ENCODE peak calls at places on chromosomes 12 and 14, in seven cellular contexts. X is cardiac muscle cell, J is astrocyte, Q is caudate nucleus, O is PC-9, Y is Karpas-422, V is endodermal cell. Z is an unnamed sample.

GRCh38 chr14:34851395-34851794 is 23.8 kb downstream of the BAZ1A start:
- DNase-seq in O (no peak), Q (no peak), Y (no peak), V (no peak), X (peak), J (peak), Z (no peak)

GRCh38 chr12:85821759-85822158 is 14.4 kb downstream of the RASSF9 start:
- DNase-seq in O (no peak), Y (no peak), V (no peak), X (no peak), J (no peak), Q (no peak), Z (no peak)

GRCh38 chr12:109696485-109697269 is 16.9 kb upstream of the FAM222A start:
- DNase-seq in Q (no peak), Y (no peak), J (peak), O (no peak), V (no peak), X (peak), Z (peak)

GRCh38 chr12:88472775-88473174 is 107.5 kb downstream of the KITLG start:
- DNase-seq in Y (no peak), X (peak), V (no peak), Q (no peak), J (peak), O (no peak), Z (no peak)

GRCh38 chr14:79426103-79426755 is 785.1 kb downstream of the DIO2 start:
- DNase-seq in V (no peak), O (no peak), X (no peak), Q (no peak), J (no peak), Y (no peak), Z (no peak)

GRCh38 chr14:35818346-35819115 is 7.6 kb upstream of the BRMS1L start:
- DNase-seq in O (peak), X (peak), J (peak), Y (peak), V (no peak), Q (no peak), Z (no peak)

GRCh38 chr12:12779529-12779928 is 5.9 kb upstream of the APOLD1 start:
- DNase-seq in Q (no peak), V (no peak), O (no peak), J (peak), Y (no peak), X (peak), Z (no peak)

GRCh38 chr12:54141534-54142475 is 47.0 kb downstream of the SMUG1 start:
- DNase-seq in O (no peak), X (peak), J (peak), Y (no peak), Q (no peak), V (no peak), Z (peak)

GRCh38 chr12:53182836-53183235 is 2.1 kb upstream of the CSAD start:
- DNase-seq in Y (no peak), J (no peak), V (no peak), Q (no peak), X (peak), O (no peak), Z (no peak)

GRCh38 chr14:36227802-36228201 is 51.3 kb upstream of the PTCSC3 start:
- DNase-seq in Y (no peak), V (no peak), X (no peak), J (peak), Q (no peak), O (no peak), Z (no peak)

GRCh38 chr12:115709410-115710065 is 568.0 kb downstream of the MED13L start:
- DNase-seq in J (no peak), V (no peak), X (peak), O (no peak), Q (no peak), Y (no peak), Z (no peak)

GRCh38 chr14:56002316-56002715 is 115.9 kb upstream of the PELI2 start:
- DNase-seq in O (no peak), J (peak), Q (no peak), V (no peak), X (no peak), Y (no peak), Z (no peak)

GRCh38 chr14:92728781-92729364 is 19.6 kb downstream of the LGMN start:
- DNase-seq in O (peak), X (peak), Q (no peak), V (no peak), Y (no peak), J (peak), Z (no peak)

GRCh38 chr12:117189725-117190209 is 503 bp downstream of the FBXO21 start:
- DNase-seq in J (peak), X (peak), V (peak), Q (no peak), O (peak), Y (peak), Z (peak)

GRCh38 chr12:25830456-25830855 is 128.0 kb upstream of the RASSF8 start:
- DNase-seq in Y (no peak), J (no peak), Q (no peak), X (no peak), V (no peak), O (no peak), Z (no peak)

GRCh38 chr12:93158065-93158843 is 219.5 kb upstream of the NUDT4 start:
- DNase-seq in X (no peak), V (no peak), Y (no peak), J (no peak), Q (no peak), O (no peak), Z (no peak)

GRCh38 chr14:88746042-88746441 is 46.7 kb downstream of the EML5 start:
- DNase-seq in O (no peak), X (no peak), J (peak), V (no peak), Y (no peak), Q (no peak), Z (no peak)

GRCh38 chr12:8622681-8623080 is 10.0 kb upstream of the AICDA start:
- DNase-seq in O (no peak), X (no peak), J (no peak), Q (no peak), Y (no peak), V (no peak), Z (no peak)

GRCh38 chr12:95216704-95217376 is 427 bp downstream of the FGD6 start:
- DNase-seq in Y (peak), O (no peak), Q (no peak), J (no peak), V (no peak), X (peak), Z (no peak)

DNA sequence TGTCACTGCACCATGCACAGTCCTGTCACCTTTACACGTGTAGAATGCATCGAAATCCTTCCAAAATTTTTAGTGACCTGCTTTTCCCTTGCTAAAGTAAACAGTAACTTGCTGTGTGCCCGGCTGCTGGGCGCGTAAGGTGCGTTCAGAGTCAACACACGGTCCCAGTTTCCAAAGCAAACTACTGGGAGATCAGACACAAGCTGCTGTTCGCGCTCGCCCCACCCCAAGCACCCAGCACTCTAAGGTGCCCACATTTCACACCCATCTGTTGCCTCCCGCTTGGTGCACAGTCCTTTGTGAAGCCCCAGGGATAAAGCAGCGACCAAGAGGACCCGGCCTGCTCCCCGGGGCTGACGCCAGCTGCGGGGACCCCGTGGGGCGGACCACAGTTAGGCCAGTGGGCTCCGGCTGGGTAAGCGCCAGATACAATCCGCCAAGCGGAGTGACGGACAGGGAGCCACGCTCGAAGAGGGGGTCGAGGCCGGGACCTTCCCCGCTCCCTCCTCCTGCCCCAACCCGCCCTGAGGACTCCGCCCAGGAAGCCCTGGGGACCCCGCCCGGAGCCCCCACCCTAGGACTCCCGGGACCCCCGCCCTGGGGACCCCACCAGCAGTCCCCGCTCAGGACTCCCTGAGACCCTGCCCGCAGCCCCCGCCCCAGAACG is 633 bp downstream of the STX2 start:
- DNase-seq in Y (peak), O (peak), J (peak), Q (no peak), X (peak), V (peak), Z (peak)
- H3K27ac ChIP-seq in Y (no peak), O (no peak), J (peak), Q (no peak), X (no peak), V (no peak), Z (peak)

DNA sequence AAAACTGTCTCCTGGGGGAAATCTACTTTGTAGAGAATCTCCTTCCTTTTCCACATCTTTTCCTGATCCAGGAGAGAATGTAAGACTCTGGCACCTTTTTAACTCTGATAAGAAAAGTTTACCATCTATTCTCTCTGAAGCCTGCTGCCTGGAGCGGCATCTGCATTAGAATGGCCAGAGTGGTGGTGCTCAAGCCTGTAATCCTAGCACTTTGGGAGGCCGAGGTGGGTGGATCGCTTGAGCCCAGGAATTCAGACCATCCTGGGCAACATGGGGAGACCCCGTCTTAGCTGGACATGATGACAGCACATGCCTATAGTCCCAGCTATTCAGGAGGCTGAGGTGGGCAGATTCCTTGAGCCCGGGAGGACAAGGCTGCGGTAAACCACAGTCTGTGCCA is 1.4 kb upstream of the CHFR start:
- DNase-seq in J (no peak), Q (no peak), Y (no peak), O (no peak), V (peak), X (no peak), Z (no peak)
- H3K27ac ChIP-seq in J (no peak), Q (no peak), Y (no peak), O (no peak), V (no peak), X (no peak), Z (no peak)

GRCh38 chr14:77058082-77058481 is 29.6 kb upstream of the IRF2BPL start:
- DNase-seq in O (no peak), J (no peak), Q (no peak), X (no peak), V (no peak), Y (no peak), Z (no peak)
- H3K27ac ChIP-seq in O (no peak), J (no peak), Q (no peak), X (no peak), V (peak), Y (no peak), Z (no peak)

GRCh38 chr14:68967459-68967940 is 11.6 kb downstream of the ACTN1 start:
- DNase-seq in Q (no peak), O (no peak), V (peak), J (no peak), X (no peak), Y (no peak), Z (no peak)

GRCh38 chr14:68969278-68969677 is 9.8 kb downstream of the ACTN1 start:
- DNase-seq in V (peak), Y (no peak), J (no peak), O (no peak), X (no peak), Q (no peak), Z (no peak)

GRCh38 chr14:68968721-68969120 is 10.4 kb downstream of the ACTN1 start:
- DNase-seq in O (no peak), J (no peak), Q (no peak), V (no peak), Y (no peak), X (no peak), Z (no peak)

GRCh38 chr14:68966872-68967301 is 12.2 kb downstream of the ACTN1 start:
- DNase-seq in J (no peak), Y (no peak), O (peak), X (no peak), V (peak), Q (no peak), Z (peak)

GRCh38 chr14:68968051-68968450 is 11.1 kb downstream of the ACTN1 start:
- DNase-seq in V (peak), J (no peak), X (no peak), Q (peak), Y (no peak), O (no peak), Z (no peak)
- H3K27ac ChIP-seq in V (no peak), J (no peak), X (no peak), Q (peak), Y (no peak), O (no peak), Z (no peak)

GRCh38 chr12:118611295-118611694 is 234.9 kb downstream of the SUDS3 start:
- DNase-seq in J (no peak), O (no peak), Y (no peak), X (no peak), Q (no peak), V (no peak), Z (no peak)

GRCh38 chr12:118608770-118609344 is 232.5 kb downstream of the SUDS3 start:
- DNase-seq in Q (no peak), O (no peak), Y (no peak), V (peak), J (no peak), X (no peak), Z (no peak)

GRCh38 chr12:118607831-118608230 is 231.5 kb downstream of the SUDS3 start:
- DNase-seq in O (no peak), X (no peak), Y (no peak), V (no peak), J (no peak), Q (no peak), Z (no peak)

GRCh38 chr12:118606690-118607089 is 230.3 kb downstream of the SUDS3 start:
- DNase-seq in Q (no peak), J (no peak), Y (no peak), X (no peak), O (no peak), V (no peak), Z (no peak)

DNA sequence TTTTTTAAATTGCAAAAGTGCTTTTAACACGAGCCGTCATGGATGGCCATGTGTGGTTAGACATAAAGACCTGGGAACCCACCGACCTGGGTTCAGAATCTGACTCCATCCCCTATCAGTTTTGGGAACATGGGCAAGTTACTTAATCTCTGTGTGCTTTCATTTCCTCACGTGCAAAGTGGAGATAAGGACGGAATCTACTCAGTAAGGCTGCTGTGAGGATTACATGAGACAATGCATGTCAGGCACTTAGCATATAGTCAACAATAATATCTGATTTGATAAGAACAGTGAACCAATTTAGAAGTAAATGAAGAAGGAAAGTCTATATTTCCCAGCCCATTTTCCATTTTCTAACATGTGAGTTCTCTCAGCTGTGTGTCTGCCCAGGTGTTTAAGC is 235.4 kb downstream of the SUDS3 start:
- DNase-seq in Y (no peak), X (no peak), O (no peak), J (no peak), Q (no peak), V (no peak), Z (no peak)
- H3K27ac ChIP-seq in Y (no peak), X (no peak), O (no peak), J (no peak), Q (no peak), V (peak), Z (no peak)

DNA sequence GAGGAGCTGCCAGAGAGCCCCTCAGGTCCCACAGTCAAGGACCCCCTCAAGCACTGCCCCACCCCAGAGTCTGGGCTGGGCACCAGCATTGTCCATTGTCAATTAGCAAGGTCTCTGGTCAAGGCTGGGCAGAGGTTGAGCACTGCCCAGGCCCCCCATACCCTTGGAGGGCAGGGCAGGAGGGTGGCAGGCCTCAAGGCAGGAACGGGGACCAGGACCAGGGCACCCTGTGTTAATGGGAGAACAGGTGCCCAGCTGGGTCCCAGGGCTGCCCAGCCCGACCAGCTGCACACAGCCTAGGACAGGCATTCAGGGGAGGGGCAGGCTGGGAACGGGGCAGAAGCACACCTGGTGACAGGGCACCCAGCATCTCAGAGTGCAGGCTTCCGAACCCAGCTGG is 18.4 kb downstream of the SIVA1 start:
- DNase-seq in Q (no peak), X (no peak), O (no peak), V (no peak), Y (no peak), J (no peak), Z (no peak)
- H3K27ac ChIP-seq in Q (no peak), X (no peak), O (no peak), V (no peak), Y (no peak), J (no peak), Z (no peak)

DNA sequence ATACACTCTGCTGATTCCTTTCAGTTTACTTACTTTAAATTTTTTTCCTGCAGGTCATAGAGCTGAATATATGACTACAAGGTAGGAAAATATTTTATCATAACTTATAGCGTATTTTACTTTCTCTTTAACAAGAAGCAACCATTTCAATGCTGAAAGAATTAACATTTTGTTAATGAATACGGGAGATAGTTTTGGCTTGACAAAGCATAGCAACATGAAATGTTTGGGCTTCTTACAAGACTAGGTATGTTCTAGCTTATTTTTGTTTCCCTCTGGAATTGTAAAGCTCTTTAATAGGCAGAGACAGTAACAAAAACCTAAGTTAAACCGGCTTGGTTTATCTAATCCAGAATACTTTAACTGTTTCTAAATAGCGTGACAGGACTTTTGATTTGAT is 135.2 kb downstream of the KICS2 start:
- DNase-seq in X (no peak), Y (no peak), O (no peak), V (no peak), J (no peak), Q (no peak), Z (peak)
- H3K27ac ChIP-seq in X (no peak), Y (no peak), O (peak), V (no peak), J (no peak), Q (no peak), Z (peak)

GRCh38 chr12:20800160-20800559 is 10.3 kb upstream of the SLCO1B3 start:
- DNase-seq in X (no peak), V (no peak), Q (no peak), J (no peak), O (no peak), Y (no peak), Z (no peak)
- H3K27ac ChIP-seq in X (no peak), V (no peak), Q (no peak), J (no peak), O (no peak), Y (no peak), Z (no peak)

DNA sequence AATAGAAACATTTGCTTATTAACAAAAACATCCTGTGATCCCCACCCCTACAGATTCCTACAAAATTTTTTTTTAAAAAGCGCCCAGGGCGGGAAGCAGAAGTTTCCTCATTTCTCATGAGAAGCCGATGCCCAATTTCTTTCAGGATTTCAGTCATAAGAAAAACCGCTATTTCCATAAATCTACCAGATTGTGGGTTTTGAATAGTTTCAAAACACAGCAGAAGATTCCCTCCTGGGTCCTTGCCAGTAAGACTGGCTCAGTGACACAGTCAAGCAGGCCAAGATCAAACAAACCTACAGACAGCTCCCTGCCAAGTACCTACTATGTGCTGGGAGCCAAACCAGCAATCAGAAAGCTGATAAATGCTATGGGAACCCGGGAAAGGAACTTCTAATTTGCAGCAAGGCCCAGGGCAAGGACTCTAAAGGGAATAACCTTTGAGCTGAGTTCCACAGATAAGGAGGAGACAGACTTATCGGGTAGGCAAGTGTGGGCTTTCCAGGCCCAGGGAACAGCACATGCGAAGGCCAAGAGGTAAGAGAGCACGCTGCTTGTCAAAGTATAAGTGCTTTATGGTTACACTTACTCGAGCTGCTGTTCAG is 68.7 kb downstream of the CCDC88C start:
- DNase-seq in Q (no peak), O (no peak), J (no peak), V (no peak), Y (no peak), X (no peak), Z (no peak)
- H3K27ac ChIP-seq in Q (peak), O (no peak), J (no peak), V (peak), Y (peak), X (no peak), Z (no peak)